ENCODE peak calls at places on chromosomes 3 and 15, in ten cellular contexts. One of them, this sample, is unnamed.

GRCh38 chr15:69117431-69117841 is 43.0 kb upstream of the GLCE start:
- DNase-seq in GM13977: no peak
- DNase-seq in NCI-H226: no peak
- DNase-seq in pulmonary artery endothelial cell: no peak
- DNase-seq in HS-27A: no peak
- DNase-seq in spleen: no peak
- DNase-seq in GM23248: no peak
- DNase-seq in OCI-M1: no peak
- DNase-seq in stimulated activated CD4-positive, alpha-beta T cell treated with anti-CD3 and anti-CD28 coated beads, Interleukin-15, amount 100 ng/mL, for 1 hour: no peak
- DNase-seq in cardiac fibroblast: no peak
- DNase-seq in this sample: no peak

GRCh38 chr3:53780806-53781205 is 65.4 kb downstream of the CHDH start:
- DNase-seq in stimulated activated CD4-positive, alpha-beta T cell treated with anti-CD3 and anti-CD28 coated beads, Interleukin-15, amount 100 ng/mL, for 1 hour: no peak
- DNase-seq in OCI-M1: no peak
- DNase-seq in spleen: no peak
- DNase-seq in GM13977: no peak
- DNase-seq in HS-27A: no peak
- DNase-seq in NCI-H226: no peak
- DNase-seq in pulmonary artery endothelial cell: no peak
- DNase-seq in GM23248: no peak
- DNase-seq in cardiac fibroblast: no peak
- DNase-seq in this sample: no peak

GRCh38 chr3:42071720-42072582 is 19.2 kb upstream of the TRAK1 start:
- DNase-seq in cardiac fibroblast: peak; percentile 80
- DNase-seq in stimulated activated CD4-positive, alpha-beta T cell treated with anti-CD3 and anti-CD28 coated beads, Interleukin-15, amount 100 ng/mL, for 1 hour: no peak
- DNase-seq in GM13977: no peak
- DNase-seq in spleen: peak; percentile 85
- DNase-seq in OCI-M1: peak; percentile 56
- DNase-seq in GM23248: peak; percentile 80
- DNase-seq in pulmonary artery endothelial cell: peak; percentile 83
- DNase-seq in NCI-H226: peak; percentile 95
- DNase-seq in HS-27A: peak; percentile 77
- DNase-seq in this sample: peak; percentile 41

GRCh38 chr15:44719293-44719999 is 8.1 kb downstream of the B2M start:
- DNase-seq in NCI-H226: no peak
- DNase-seq in stimulated activated CD4-positive, alpha-beta T cell treated with anti-CD3 and anti-CD28 coated beads, Interleukin-15, amount 100 ng/mL, for 1 hour: no peak
- DNase-seq in GM13977: peak; percentile 46
- DNase-seq in cardiac fibroblast: peak; percentile 30
- DNase-seq in pulmonary artery endothelial cell: no peak
- DNase-seq in OCI-M1: peak; percentile 92
- DNase-seq in GM23248: no peak
- DNase-seq in HS-27A: no peak
- DNase-seq in spleen: no peak
- DNase-seq in this sample: no peak

GRCh38 chr3:100045696-100046095 is 68.6 kb downstream of the FILIP1L start:
- DNase-seq in GM13977: no peak
- DNase-seq in cardiac fibroblast: peak; percentile 93
- DNase-seq in NCI-H226: peak; percentile 74
- DNase-seq in HS-27A: peak; percentile 94
- DNase-seq in OCI-M1: no peak
- DNase-seq in pulmonary artery endothelial cell: no peak
- DNase-seq in GM23248: peak; percentile 86
- DNase-seq in spleen: no peak
- DNase-seq in stimulated activated CD4-positive, alpha-beta T cell treated with anti-CD3 and anti-CD28 coated beads, Interleukin-15, amount 100 ng/mL, for 1 hour: no peak
- DNase-seq in this sample: no peak

GRCh38 chr15:61227269-61228024 is 1.7 kb downstream of the RORA start:
- DNase-seq in HS-27A: peak; percentile 73
- DNase-seq in NCI-H226: peak; percentile 44
- DNase-seq in stimulated activated CD4-positive, alpha-beta T cell treated with anti-CD3 and anti-CD28 coated beads, Interleukin-15, amount 100 ng/mL, for 1 hour: no peak
- DNase-seq in OCI-M1: no peak
- DNase-seq in pulmonary artery endothelial cell: no peak
- DNase-seq in spleen: no peak
- DNase-seq in GM13977: no peak
- DNase-seq in cardiac fibroblast: peak; percentile 59
- DNase-seq in GM23248: peak; percentile 80
- DNase-seq in this sample: peak; percentile 36

GRCh38 chr3:44961888-44962287 is 14.1 kb downstream of the ZDHHC3 start:
- DNase-seq in stimulated activated CD4-positive, alpha-beta T cell treated with anti-CD3 and anti-CD28 coated beads, Interleukin-15, amount 100 ng/mL, for 1 hour: no peak
- DNase-seq in HS-27A: no peak
- DNase-seq in OCI-M1: peak; percentile 16
- DNase-seq in pulmonary artery endothelial cell: no peak
- DNase-seq in NCI-H226: no peak
- DNase-seq in cardiac fibroblast: no peak
- DNase-seq in spleen: no peak
- DNase-seq in GM23248: no peak
- DNase-seq in GM13977: no peak
- DNase-seq in this sample: no peak

GRCh38 chr15:101808201-101808600 is 3.8 kb upstream of the OR4F15 start:
- DNase-seq in spleen: no peak
- DNase-seq in OCI-M1: no peak
- DNase-seq in GM13977: no peak
- DNase-seq in pulmonary artery endothelial cell: no peak
- DNase-seq in cardiac fibroblast: peak; percentile 2
- DNase-seq in HS-27A: no peak
- DNase-seq in stimulated activated CD4-positive, alpha-beta T cell treated with anti-CD3 and anti-CD28 coated beads, Interleukin-15, amount 100 ng/mL, for 1 hour: no peak
- DNase-seq in NCI-H226: no peak
- DNase-seq in GM23248: peak; percentile 52
- DNase-seq in this sample: no peak

GRCh38 chr3:162629372-162629771 is 1132.8 kb downstream of the OTOL1 start:
- DNase-seq in pulmonary artery endothelial cell: no peak
- DNase-seq in GM13977: no peak
- DNase-seq in HS-27A: no peak
- DNase-seq in spleen: no peak
- DNase-seq in stimulated activated CD4-positive, alpha-beta T cell treated with anti-CD3 and anti-CD28 coated beads, Interleukin-15, amount 100 ng/mL, for 1 hour: no peak
- DNase-seq in GM23248: no peak
- DNase-seq in NCI-H226: no peak
- DNase-seq in cardiac fibroblast: no peak
- DNase-seq in OCI-M1: no peak
- DNase-seq in this sample: no peak

GRCh38 chr15:74227968-74228722 is 8.0 kb upstream of the CCDC33 start:
- DNase-seq in pulmonary artery endothelial cell: no peak
- DNase-seq in GM13977: no peak
- DNase-seq in NCI-H226: no peak
- DNase-seq in cardiac fibroblast: no peak
- DNase-seq in HS-27A: no peak
- DNase-seq in stimulated activated CD4-positive, alpha-beta T cell treated with anti-CD3 and anti-CD28 coated beads, Interleukin-15, amount 100 ng/mL, for 1 hour: no peak
- DNase-seq in GM23248: no peak
- DNase-seq in spleen: no peak
- DNase-seq in OCI-M1: no peak
- DNase-seq in this sample: peak; percentile 72

GRCh38 chr15:70635895-70636294 is 127.5 kb downstream of the UACA start:
- DNase-seq in pulmonary artery endothelial cell: no peak
- DNase-seq in GM23248: no peak
- DNase-seq in spleen: no peak
- DNase-seq in NCI-H226: no peak
- DNase-seq in cardiac fibroblast: no peak
- DNase-seq in HS-27A: no peak
- DNase-seq in GM13977: no peak
- DNase-seq in stimulated activated CD4-positive, alpha-beta T cell treated with anti-CD3 and anti-CD28 coated beads, Interleukin-15, amount 100 ng/mL, for 1 hour: no peak
- DNase-seq in OCI-M1: no peak
- DNase-seq in this sample: no peak

GRCh38 chr15:71691700-71692417 is 118.5 kb upstream of the NR2E3 start:
- DNase-seq in stimulated activated CD4-positive, alpha-beta T cell treated with anti-CD3 and anti-CD28 coated beads, Interleukin-15, amount 100 ng/mL, for 1 hour: no peak
- DNase-seq in spleen: no peak
- DNase-seq in pulmonary artery endothelial cell: no peak
- DNase-seq in cardiac fibroblast: peak; percentile 66
- DNase-seq in OCI-M1: no peak
- DNase-seq in HS-27A: peak; percentile 81
- DNase-seq in GM13977: no peak
- DNase-seq in NCI-H226: peak; percentile 99
- DNase-seq in GM23248: peak; percentile 84
- DNase-seq in this sample: no peak

GRCh38 chr3:45664558-45664957 is 24.6 kb upstream of the SACM1L start:
- DNase-seq in OCI-M1: peak; percentile 85
- DNase-seq in spleen: peak; percentile 86
- DNase-seq in NCI-H226: no peak
- DNase-seq in HS-27A: no peak
- DNase-seq in GM23248: no peak
- DNase-seq in GM13977: peak; percentile 70
- DNase-seq in stimulated activated CD4-positive, alpha-beta T cell treated with anti-CD3 and anti-CD28 coated beads, Interleukin-15, amount 100 ng/mL, for 1 hour: peak; percentile 53
- DNase-seq in pulmonary artery endothelial cell: no peak
- DNase-seq in cardiac fibroblast: no peak
- DNase-seq in this sample: no peak

GRCh38 chr3:8996681-8997121 is 33.4 kb upstream of the RAD18 start:
- DNase-seq in pulmonary artery endothelial cell: no peak
- DNase-seq in stimulated activated CD4-positive, alpha-beta T cell treated with anti-CD3 and anti-CD28 coated beads, Interleukin-15, amount 100 ng/mL, for 1 hour: no peak
- DNase-seq in OCI-M1: no peak
- DNase-seq in spleen: peak; percentile 56
- DNase-seq in GM13977: no peak
- DNase-seq in NCI-H226: no peak
- DNase-seq in HS-27A: no peak
- DNase-seq in GM23248: peak; percentile 68
- DNase-seq in cardiac fibroblast: peak; percentile 43
- DNase-seq in this sample: no peak

GRCh38 chr3:66115858-66116654 is 77.3 kb upstream of the MAGI1 start:
- DNase-seq in stimulated activated CD4-positive, alpha-beta T cell treated with anti-CD3 and anti-CD28 coated beads, Interleukin-15, amount 100 ng/mL, for 1 hour: no peak
- DNase-seq in GM13977: no peak
- DNase-seq in GM23248: peak; percentile 96
- DNase-seq in spleen: no peak
- DNase-seq in pulmonary artery endothelial cell: peak; percentile 97
- DNase-seq in NCI-H226: peak; percentile 70
- DNase-seq in OCI-M1: no peak
- DNase-seq in HS-27A: peak; percentile 94
- DNase-seq in cardiac fibroblast: peak; percentile 98
- DNase-seq in this sample: no peak

GRCh38 chr3:73409405-73409804 is 215.3 kb downstream of the PDZRN3 start:
- DNase-seq in pulmonary artery endothelial cell: no peak
- DNase-seq in OCI-M1: no peak
- DNase-seq in GM23248: peak; percentile 93
- DNase-seq in GM13977: no peak
- DNase-seq in stimulated activated CD4-positive, alpha-beta T cell treated with anti-CD3 and anti-CD28 coated beads, Interleukin-15, amount 100 ng/mL, for 1 hour: no peak
- DNase-seq in NCI-H226: no peak
- DNase-seq in HS-27A: no peak
- DNase-seq in cardiac fibroblast: peak; percentile 20
- DNase-seq in spleen: no peak
- DNase-seq in this sample: no peak

GRCh38 chr3:128649264-128649663 is 1.4 kb downstream of the RPN1 start:
- DNase-seq in GM23248: peak; percentile 61
- DNase-seq in OCI-M1: no peak
- DNase-seq in stimulated activated CD4-positive, alpha-beta T cell treated with anti-CD3 and anti-CD28 coated beads, Interleukin-15, amount 100 ng/mL, for 1 hour: no peak
- DNase-seq in spleen: no peak
- DNase-seq in GM13977: no peak
- DNase-seq in cardiac fibroblast: peak; percentile 10
- DNase-seq in pulmonary artery endothelial cell: no peak
- DNase-seq in NCI-H226: no peak
- DNase-seq in HS-27A: no peak
- DNase-seq in this sample: peak; percentile 24

GRCh38 chr3:157417247-157417646 is 19.4 kb upstream of the PTX3 start:
- DNase-seq in pulmonary artery endothelial cell: no peak
- DNase-seq in spleen: no peak
- DNase-seq in GM23248: no peak
- DNase-seq in GM13977: no peak
- DNase-seq in cardiac fibroblast: peak; percentile 20
- DNase-seq in stimulated activated CD4-positive, alpha-beta T cell treated with anti-CD3 and anti-CD28 coated beads, Interleukin-15, amount 100 ng/mL, for 1 hour: no peak
- DNase-seq in NCI-H226: peak; percentile 43
- DNase-seq in HS-27A: peak; percentile 75
- DNase-seq in OCI-M1: no peak
- DNase-seq in this sample: no peak

GRCh38 chr3:187746059-187746453 is 788 bp upstream of the BCL6 start:
- DNase-seq in NCI-H226: no peak
- DNase-seq in GM13977: no peak
- DNase-seq in stimulated activated CD4-positive, alpha-beta T cell treated with anti-CD3 and anti-CD28 coated beads, Interleukin-15, amount 100 ng/mL, for 1 hour: no peak
- DNase-seq in OCI-M1: no peak
- DNase-seq in GM23248: peak; percentile 51
- DNase-seq in pulmonary artery endothelial cell: no peak
- DNase-seq in spleen: no peak
- DNase-seq in cardiac fibroblast: peak; percentile 49
- DNase-seq in HS-27A: no peak
- DNase-seq in this sample: no peak

GRCh38 chr15:67843571-67844387 is 3.9 kb upstream of the RNU6-1 start:
- DNase-seq in NCI-H226: peak; percentile 92
- DNase-seq in spleen: no peak
- DNase-seq in GM13977: no peak
- DNase-seq in OCI-M1: no peak
- DNase-seq in GM23248: no peak
- DNase-seq in cardiac fibroblast: peak; percentile 43
- DNase-seq in pulmonary artery endothelial cell: no peak
- DNase-seq in stimulated activated CD4-positive, alpha-beta T cell treated with anti-CD3 and anti-CD28 coated beads, Interleukin-15, amount 100 ng/mL, for 1 hour: no peak
- DNase-seq in HS-27A: no peak
- DNase-seq in this sample: no peak

GRCh38 chr3:30043156-30043555 is 563.2 kb upstream of the TGFBR2 start:
- DNase-seq in NCI-H226: no peak
- DNase-seq in OCI-M1: no peak
- DNase-seq in pulmonary artery endothelial cell: no peak
- DNase-seq in HS-27A: no peak
- DNase-seq in spleen: no peak
- DNase-seq in GM13977: no peak
- DNase-seq in cardiac fibroblast: no peak
- DNase-seq in stimulated activated CD4-positive, alpha-beta T cell treated with anti-CD3 and anti-CD28 coated beads, Interleukin-15, amount 100 ng/mL, for 1 hour: no peak
- DNase-seq in GM23248: no peak
- DNase-seq in this sample: no peak

GRCh38 chr3:882526-882925 is 210.3 kb upstream of the CNTN6 start:
- DNase-seq in stimulated activated CD4-positive, alpha-beta T cell treated with anti-CD3 and anti-CD28 coated beads, Interleukin-15, amount 100 ng/mL, for 1 hour: no peak
- DNase-seq in pulmonary artery endothelial cell: no peak
- DNase-seq in spleen: no peak
- DNase-seq in OCI-M1: no peak
- DNase-seq in GM13977: no peak
- DNase-seq in HS-27A: no peak
- DNase-seq in cardiac fibroblast: peak; percentile 85
- DNase-seq in GM23248: peak; percentile 62
- DNase-seq in NCI-H226: no peak
- DNase-seq in this sample: no peak

GRCh38 chr3:43790060-43790459 is 99.3 kb downstream of the ABHD5 start:
- DNase-seq in cardiac fibroblast: no peak
- DNase-seq in stimulated activated CD4-positive, alpha-beta T cell treated with anti-CD3 and anti-CD28 coated beads, Interleukin-15, amount 100 ng/mL, for 1 hour: no peak
- DNase-seq in NCI-H226: no peak
- DNase-seq in HS-27A: no peak
- DNase-seq in OCI-M1: no peak
- DNase-seq in pulmonary artery endothelial cell: no peak
- DNase-seq in GM23248: no peak
- DNase-seq in GM13977: no peak
- DNase-seq in spleen: no peak
- DNase-seq in this sample: no peak

GRCh38 chr3:49930922-49931321 is 1.3 kb upstream of the MON1A start:
- DNase-seq in spleen: no peak
- DNase-seq in GM13977: no peak
- DNase-seq in GM23248: no peak
- DNase-seq in OCI-M1: peak; percentile 46
- DNase-seq in cardiac fibroblast: no peak
- DNase-seq in stimulated activated CD4-positive, alpha-beta T cell treated with anti-CD3 and anti-CD28 coated beads, Interleukin-15, amount 100 ng/mL, for 1 hour: no peak
- DNase-seq in NCI-H226: no peak
- DNase-seq in HS-27A: no peak
- DNase-seq in pulmonary artery endothelial cell: no peak
- DNase-seq in this sample: peak; percentile 1

GRCh38 chr3:127052121-127052561 is 69.2 kb downstream of the PLXNA1 start:
- DNase-seq in cardiac fibroblast: no peak
- DNase-seq in OCI-M1: no peak
- DNase-seq in stimulated activated CD4-positive, alpha-beta T cell treated with anti-CD3 and anti-CD28 coated beads, Interleukin-15, amount 100 ng/mL, for 1 hour: no peak
- DNase-seq in HS-27A: no peak
- DNase-seq in GM23248: peak; percentile 30
- DNase-seq in pulmonary artery endothelial cell: no peak
- DNase-seq in spleen: peak; percentile 76
- DNase-seq in GM13977: no peak
- DNase-seq in NCI-H226: no peak
- DNase-seq in this sample: no peak

GRCh38 chr3:51830986-51831385 is 30.4 kb upstream of the IQCF2 start:
- DNase-seq in stimulated activated CD4-positive, alpha-beta T cell treated with anti-CD3 and anti-CD28 coated beads, Interleukin-15, amount 100 ng/mL, for 1 hour: no peak
- DNase-seq in HS-27A: no peak
- DNase-seq in GM13977: no peak
- DNase-seq in spleen: no peak
- DNase-seq in pulmonary artery endothelial cell: no peak
- DNase-seq in GM23248: no peak
- DNase-seq in NCI-H226: no peak
- DNase-seq in OCI-M1: no peak
- DNase-seq in cardiac fibroblast: no peak
- DNase-seq in this sample: no peak

GRCh38 chr3:69016901-69017300 is 3.4 kb upstream of the EOGT start:
- DNase-seq in spleen: no peak
- DNase-seq in GM13977: no peak
- DNase-seq in HS-27A: no peak
- DNase-seq in NCI-H226: no peak
- DNase-seq in GM23248: no peak
- DNase-seq in pulmonary artery endothelial cell: no peak
- DNase-seq in cardiac fibroblast: no peak
- DNase-seq in stimulated activated CD4-positive, alpha-beta T cell treated with anti-CD3 and anti-CD28 coated beads, Interleukin-15, amount 100 ng/mL, for 1 hour: no peak
- DNase-seq in OCI-M1: no peak
- DNase-seq in this sample: no peak

GRCh38 chr15:67779160-67780111 is 45.9 kb upstream of the SKOR1 start:
- DNase-seq in OCI-M1: peak; percentile 92
- DNase-seq in stimulated activated CD4-positive, alpha-beta T cell treated with anti-CD3 and anti-CD28 coated beads, Interleukin-15, amount 100 ng/mL, for 1 hour: no peak
- DNase-seq in GM13977: no peak
- DNase-seq in spleen: no peak
- DNase-seq in GM23248: no peak
- DNase-seq in pulmonary artery endothelial cell: no peak
- DNase-seq in cardiac fibroblast: no peak
- DNase-seq in NCI-H226: no peak
- DNase-seq in HS-27A: no peak
- DNase-seq in this sample: no peak